ENCODE peak calls at places on chromosomes 7 and 10, in six cellular contexts. Z, H, Y, W, O and R are unnamed samples.
A peak's percentile ranks its signal among the peaks of the same experiment; 100 is the strongest.

GRCh38 chr7:123604739-123605138 is 3.1 kb downstream of the ASB15 start:
- DNase-seq in Z (no peak), H (no peak), Y (peak; percentile 18), W (no peak), O (no peak), R (no peak)

GRCh38 chr10:122642726-122643605 is 56.7 kb downstream of the C10orf120 start:
- DNase-seq in Z (peak; percentile 43), H (no peak), Y (no peak), W (no peak), O (no peak), R (no peak)

GRCh38 chr10:86962136-86962980 is 4.0 kb downstream of the SNCG start:
- DNase-seq in Z (peak; percentile 57), H (peak; percentile 21), Y (no peak), W (no peak), O (no peak), R (peak; percentile 42)

GRCh38 chr7:100545636-100546128 is 6.7 kb downstream of the AGFG2 start:
- DNase-seq in Z (peak; percentile 88), H (peak; percentile 74), Y (peak; percentile 79), W (peak; percentile 27), O (no peak), R (no peak)

GRCh38 chr10:1420663-1421362 is 316.5 kb downstream of the ADARB2 start:
- DNase-seq in Z (no peak), H (no peak), Y (peak; percentile 75), W (peak; percentile 87), O (peak; percentile 82), R (no peak)

GRCh38 chr10:32210306-32211045 is 136.5 kb downstream of the EPC1 start:
- DNase-seq in Z (no peak), H (no peak), Y (peak; percentile 51), W (peak; percentile 26), O (no peak), R (no peak)

GRCh38 chr7:97555845-97556431 is 175.9 kb upstream of the TAC1 start:
- DNase-seq in Z (no peak), H (no peak), Y (no peak), W (peak; percentile 3), O (no peak), R (no peak)

GRCh38 chr10:279232-279631 is 144.0 kb downstream of the ZMYND11 start:
- DNase-seq in Z (no peak), H (no peak), Y (no peak), W (no peak), O (no peak), R (no peak)

GRCh38 chr10:102347236-102347828 is 48.2 kb upstream of the NFKB2 start:
- DNase-seq in Z (peak; percentile 69), H (no peak), Y (peak; percentile 48), W (peak; percentile 82), O (peak; percentile 13), R (no peak)

GRCh38 chr10:93600861-93601773 is at the start of gene RBP4:
- DNase-seq in Z (no peak), H (peak; percentile 17), Y (peak; percentile 35), W (peak; percentile 55), O (peak; percentile 7), R (no peak)

GRCh38 chr10:89915021-89915420 is 213.6 kb downstream of the KIF20B start:
- DNase-seq in Z (no peak), H (no peak), Y (no peak), W (no peak), O (no peak), R (no peak)

GRCh38 chr7:46494026-46494425 is 573.0 kb upstream of the IGFBP3 start:
- DNase-seq in Z (no peak), H (no peak), Y (no peak), W (no peak), O (no peak), R (no peak)

GRCh38 chr7:135206887-135207738 is 4.2 kb downstream of the WDR91 start:
- DNase-seq in Z (no peak), H (no peak), Y (no peak), W (no peak), O (no peak), R (no peak)

GRCh38 chr7:158759749-158760444 is 55.3 kb upstream of the NCAPG2 start:
- DNase-seq in Z (no peak), H (no peak), Y (no peak), W (no peak), O (no peak), R (no peak)

DNA sequence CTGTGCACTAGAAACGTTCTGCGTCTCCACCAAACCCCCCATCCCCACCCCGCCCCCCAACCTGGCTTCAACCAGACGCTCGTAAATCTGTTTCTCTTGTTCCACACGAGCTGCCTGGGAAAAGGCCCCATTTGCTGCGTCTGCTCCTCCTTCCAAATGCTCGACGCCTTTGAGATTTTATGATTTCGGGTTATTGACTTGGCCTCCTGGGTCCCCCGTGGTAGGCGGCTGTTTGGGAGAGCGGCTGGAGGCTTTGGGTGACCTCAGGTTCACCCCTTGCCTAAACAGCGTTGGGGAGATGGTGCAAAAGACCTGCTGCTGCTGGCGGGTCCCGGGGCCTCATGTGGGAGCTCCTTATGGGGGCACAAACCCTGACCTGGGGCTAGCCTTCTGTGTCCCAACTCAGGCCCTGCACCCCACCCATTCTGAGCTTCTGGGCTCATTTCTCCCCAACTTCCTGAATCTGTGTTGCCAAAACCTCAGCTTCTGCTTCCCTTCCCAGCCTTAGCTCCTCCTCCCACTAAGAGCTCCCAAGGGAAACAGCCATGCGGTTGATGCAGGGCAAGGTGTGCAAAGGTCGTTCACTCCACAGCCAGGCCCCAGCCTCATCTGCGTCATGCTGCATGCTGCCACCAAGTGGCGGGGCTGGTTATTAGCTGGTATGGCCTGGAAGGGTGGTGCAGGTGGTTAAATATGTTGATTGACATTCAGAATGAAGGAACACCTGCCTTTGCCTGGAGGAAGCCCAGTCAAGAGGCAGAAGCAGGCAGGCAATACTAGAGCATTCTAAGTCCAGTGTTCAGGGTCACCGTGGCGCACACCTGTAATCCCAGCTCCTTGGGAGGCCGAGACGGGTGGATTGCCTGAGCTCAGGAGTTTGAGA is 49.1 kb upstream of the ELN start:
- DNase-seq in Z (peak; percentile 64), H (no peak), Y (peak; percentile 83), W (peak; percentile 49), O (no peak), R (no peak)
- TF ChIP-seq CTCF in Z (peak; percentile 40), H (no peak), Y (peak; percentile 47), W (peak; percentile 54), O (peak; percentile 54), R (peak; percentile 53)

DNA sequence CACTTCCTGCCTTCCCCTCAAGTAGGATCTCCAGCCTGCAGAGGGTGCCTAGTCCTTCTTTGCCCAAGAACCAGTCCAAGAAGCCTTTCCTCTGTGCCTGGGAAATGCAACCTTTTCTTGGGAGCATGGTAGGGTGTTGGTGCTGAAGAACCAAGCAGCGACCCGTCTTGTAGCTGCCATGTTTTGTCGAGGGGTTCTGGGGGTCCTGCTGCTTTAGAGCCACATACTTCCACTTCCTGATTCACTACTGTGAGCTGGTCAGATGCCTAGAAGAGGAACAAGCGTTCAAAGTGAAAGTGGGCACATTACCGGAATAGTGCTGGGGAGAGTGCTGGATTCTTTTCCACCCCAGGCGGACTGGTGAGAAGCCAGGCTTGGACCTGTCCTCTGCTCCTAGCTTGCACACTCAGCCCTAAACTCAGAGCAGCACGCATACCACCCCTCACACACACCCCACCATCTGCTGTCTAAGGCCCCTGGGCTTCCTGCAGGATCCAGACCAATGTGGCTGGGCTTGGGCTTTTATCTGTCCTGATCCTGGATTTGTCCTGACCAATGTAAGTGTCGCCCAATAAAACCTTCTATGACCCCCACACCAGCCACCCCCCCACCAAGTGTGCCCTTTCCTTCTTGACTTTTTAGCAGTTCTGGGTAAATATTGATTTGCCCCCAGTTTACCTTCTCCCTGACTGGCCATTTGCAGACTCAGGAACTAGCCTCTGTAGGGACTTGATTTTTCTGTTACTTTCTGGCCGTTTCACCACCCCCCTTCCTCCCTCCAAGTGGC is 1.5 kb upstream of the HOXA13 start:
- DNase-seq in Z (no peak), H (no peak), Y (no peak), W (no peak), O (no peak), R (peak; percentile 60)
- TF ChIP-seq CTCF in Z (no peak), H (no peak), Y (no peak), W (no peak), O (no peak), R (no peak)

GRCh38 chr7:24587853-24588252 is 14.6 kb downstream of the PALS2 start:
- DNase-seq in Z (no peak), H (no peak), Y (peak; percentile 66), W (peak; percentile 70), O (no peak), R (no peak)
- TF ChIP-seq CTCF in Z (no peak), H (no peak), Y (peak; percentile 77), W (peak; percentile 71), O (peak; percentile 64), R (no peak)

GRCh38 chr10:80078448-80079311 is at the start of gene TMEM254:
- DNase-seq in Z (peak; percentile 96), H (peak; percentile 93), Y (peak; percentile 94), W (peak; percentile 94), O (peak; percentile 83), R (peak; percentile 88)
- TF ChIP-seq CTCF in Z (no peak), H (no peak), Y (no peak), W (no peak), O (no peak), R (no peak)

GRCh38 chr7:128398841-128399135 is 11.0 kb downstream of the IMPDH1 start:
- DNase-seq in Z (no peak), H (no peak), Y (no peak), W (no peak), O (no peak), R (no peak)
- TF ChIP-seq CTCF in Z (no peak), H (no peak), Y (peak; percentile 14), W (no peak), O (no peak), R (peak; percentile 39)

DNA sequence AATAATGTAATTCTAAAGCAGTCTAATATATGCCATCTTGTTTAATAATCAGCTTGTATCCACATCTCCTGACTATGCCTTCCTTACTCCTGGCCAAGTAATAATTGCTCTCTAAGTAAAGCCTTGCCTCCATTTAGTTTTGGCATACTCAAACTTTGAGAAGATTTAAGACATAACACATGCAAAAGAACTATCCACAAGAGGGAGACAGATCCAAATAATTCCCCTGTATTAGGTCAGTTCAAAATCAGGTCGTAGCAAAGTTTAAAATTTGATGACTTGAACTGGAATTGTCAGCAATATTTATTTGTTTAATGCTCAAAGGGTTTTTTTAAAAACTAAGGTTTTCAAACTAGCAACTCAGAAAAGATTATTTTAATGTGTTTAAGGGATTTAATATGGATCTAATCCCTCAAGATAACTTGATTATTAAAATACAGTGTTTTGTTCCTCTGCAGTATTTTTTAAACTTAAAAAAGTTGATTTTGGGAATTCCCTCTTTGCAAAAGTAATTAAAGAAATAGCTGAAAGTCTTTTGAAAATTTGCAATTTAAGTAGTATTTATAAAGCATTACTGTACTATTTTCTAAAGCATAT is 95.3 kb downstream of the HDAC9 start:
- DNase-seq in Z (no peak), H (no peak), Y (no peak), W (peak; percentile 28), O (no peak), R (no peak)
- TF ChIP-seq CTCF in Z (peak; percentile 38), H (no peak), Y (peak; percentile 34), W (peak; percentile 68), O (peak; percentile 77), R (peak; percentile 50)

DNA sequence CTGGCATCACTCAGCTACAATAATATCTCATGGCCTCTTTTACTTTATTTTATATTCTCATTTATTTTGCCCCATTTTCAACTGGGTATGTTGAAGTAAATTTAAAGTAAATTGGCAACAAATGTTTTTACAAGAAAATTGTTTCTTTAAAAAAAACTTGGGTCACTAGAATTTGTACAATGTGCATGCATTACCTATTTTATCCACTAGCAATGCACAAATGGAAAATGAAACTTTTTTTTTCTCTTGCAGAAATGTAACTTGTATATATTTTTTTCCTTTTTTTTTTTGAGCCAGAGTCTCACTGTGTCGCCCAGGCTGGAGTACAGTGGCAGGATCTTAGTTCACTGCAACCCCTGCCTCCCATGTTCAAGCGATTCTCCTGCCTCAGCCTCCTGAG is 10.3 kb upstream of the H2AZ2 start:
- DNase-seq in Z (no peak), H (no peak), Y (no peak), W (no peak), O (no peak), R (no peak)
- TF ChIP-seq CTCF in Z (no peak), H (no peak), Y (peak; percentile 29), W (peak; percentile 6), O (peak; percentile 51), R (no peak)